ENCODE peak calls at places on chromosomes 5 and 9, in five cellular contexts. One of them, this sample, is unnamed.

GRCh38 chr5:55547792-55548191 is 13.0 kb upstream of the PLPP1 start:
- DNase-seq in NB4: peak
- DNase-seq in hippocampal formation: no peak
- DNase-seq in upper lobe of right lung: no peak
- DNase-seq in NCI-H1694: no peak
- DNase-seq in this sample: no peak

GRCh38 chr5:74798977-74799911 is 32.2 kb downstream of the NSA2 start:
- DNase-seq in upper lobe of right lung: no peak
- DNase-seq in hippocampal formation: peak
- DNase-seq in NB4: no peak
- DNase-seq in NCI-H1694: no peak
- DNase-seq in this sample: no peak

GRCh38 chr9:135087489-135087791 is at the start of gene OLFM1:
- DNase-seq in hippocampal formation: peak
- DNase-seq in NB4: no peak
- DNase-seq in NCI-H1694: no peak
- DNase-seq in upper lobe of right lung: peak
- DNase-seq in this sample: peak

GRCh38 chr5:195401-196160 is 4.3 kb downstream of the LRRC14B start:
- DNase-seq in NB4: no peak
- DNase-seq in hippocampal formation: no peak
- DNase-seq in NCI-H1694: no peak
- DNase-seq in upper lobe of right lung: peak
- DNase-seq in this sample: peak

GRCh38 chr5:172358345-172358744 is 74.8 kb upstream of the UBTD2 start:
- DNase-seq in NB4: no peak
- DNase-seq in upper lobe of right lung: no peak
- DNase-seq in hippocampal formation: no peak
- DNase-seq in NCI-H1694: no peak
- DNase-seq in this sample: no peak

GRCh38 chr5:139836469-139837208 is 41.0 kb downstream of the PSD2 start:
- DNase-seq in NCI-H1694: no peak
- DNase-seq in upper lobe of right lung: peak
- DNase-seq in hippocampal formation: no peak
- DNase-seq in NB4: no peak
- DNase-seq in this sample: peak

GRCh38 chr5:161378701-161379100 is 167.8 kb downstream of the GABRB2 start:
- DNase-seq in NB4: no peak
- DNase-seq in hippocampal formation: no peak
- DNase-seq in NCI-H1694: no peak
- DNase-seq in upper lobe of right lung: no peak
- DNase-seq in this sample: no peak

GRCh38 chr5:856531-857425 is 6.0 kb upstream of the ZDHHC11 start:
- DNase-seq in hippocampal formation: no peak
- DNase-seq in upper lobe of right lung: peak
- DNase-seq in NB4: peak
- DNase-seq in NCI-H1694: no peak
- DNase-seq in this sample: peak

GRCh38 chr9:36847781-36848673 is 186.0 kb downstream of the PAX5 start:
- DNase-seq in upper lobe of right lung: no peak
- DNase-seq in NCI-H1694: peak
- DNase-seq in hippocampal formation: no peak
- DNase-seq in NB4: no peak
- DNase-seq in this sample: no peak

GRCh38 chr9:111597852-111598729 is 1.4 kb downstream of the PTGR1 start:
- DNase-seq in NCI-H1694: peak
- DNase-seq in NB4: peak
- DNase-seq in upper lobe of right lung: peak
- DNase-seq in hippocampal formation: peak
- DNase-seq in this sample: peak

GRCh38 chr9:134101623-134102149 is 33.9 kb upstream of the BRD3 start:
- DNase-seq in hippocampal formation: no peak
- DNase-seq in NB4: no peak
- DNase-seq in NCI-H1694: no peak
- DNase-seq in upper lobe of right lung: peak
- DNase-seq in this sample: no peak

GRCh38 chr5:39231705-39232525 is 12.6 kb upstream of the FYB1 start:
- DNase-seq in NB4: no peak
- DNase-seq in NCI-H1694: no peak
- DNase-seq in hippocampal formation: no peak
- DNase-seq in upper lobe of right lung: no peak
- DNase-seq in this sample: no peak

GRCh38 chr5:156888520-156888919 is 38.4 kb downstream of the PPP1R2B start:
- DNase-seq in NB4: no peak
- DNase-seq in upper lobe of right lung: no peak
- DNase-seq in hippocampal formation: no peak
- DNase-seq in NCI-H1694: no peak
- DNase-seq in this sample: no peak

GRCh38 chr5:150612405-150612804 is 28.1 kb upstream of the SYNPO start:
- DNase-seq in NB4: no peak
- DNase-seq in upper lobe of right lung: no peak
- DNase-seq in hippocampal formation: no peak
- DNase-seq in NCI-H1694: no peak
- DNase-seq in this sample: no peak

GRCh38 chr9:134187110-134187531 is 22.8 kb upstream of the RNU6ATAC start:
- DNase-seq in NCI-H1694: no peak
- DNase-seq in upper lobe of right lung: peak
- DNase-seq in hippocampal formation: no peak
- DNase-seq in NB4: no peak
- DNase-seq in this sample: peak

GRCh38 chr5:170426786-170427185 is 37.6 kb upstream of the KCNMB1 start:
- DNase-seq in upper lobe of right lung: no peak
- DNase-seq in NB4: no peak
- DNase-seq in hippocampal formation: no peak
- DNase-seq in NCI-H1694: no peak
- DNase-seq in this sample: peak

GRCh38 chr9:23160491-23160890 is 665.5 kb downstream of the ELAVL2 start:
- DNase-seq in NB4: no peak
- DNase-seq in hippocampal formation: no peak
- DNase-seq in upper lobe of right lung: no peak
- DNase-seq in NCI-H1694: no peak
- DNase-seq in this sample: no peak

GRCh38 chr9:35521708-35522107 is 31.8 kb downstream of the RUSC2 start:
- DNase-seq in NCI-H1694: no peak
- DNase-seq in NB4: no peak
- DNase-seq in hippocampal formation: no peak
- DNase-seq in upper lobe of right lung: no peak
- DNase-seq in this sample: no peak

GRCh38 chr9:79652598-79652997 is 80.8 kb downstream of the TLE4 start:
- DNase-seq in hippocampal formation: no peak
- DNase-seq in NCI-H1694: no peak
- DNase-seq in NB4: no peak
- DNase-seq in upper lobe of right lung: no peak
- DNase-seq in this sample: no peak

GRCh38 chr9:5843450-5844249 is 10.7 kb upstream of the ERMP1 start:
- DNase-seq in NCI-H1694: no peak
- DNase-seq in hippocampal formation: no peak
- DNase-seq in NB4: no peak
- DNase-seq in upper lobe of right lung: no peak
- DNase-seq in this sample: no peak

GRCh38 chr5:131589510-131590348 is 45.3 kb downstream of the RAPGEF6 start:
- DNase-seq in NB4: peak
- DNase-seq in hippocampal formation: peak
- DNase-seq in NCI-H1694: peak
- DNase-seq in upper lobe of right lung: no peak
- DNase-seq in this sample: no peak

GRCh38 chr9:28135571-28135970 is 562.3 kb upstream of the C9orf72 start:
- DNase-seq in upper lobe of right lung: no peak
- DNase-seq in hippocampal formation: no peak
- DNase-seq in NCI-H1694: no peak
- DNase-seq in NB4: no peak
- DNase-seq in this sample: no peak

GRCh38 chr5:761854-762685 is 22.5 kb downstream of the ZDHHC11B start:
- DNase-seq in hippocampal formation: peak
- DNase-seq in NB4: no peak
- DNase-seq in NCI-H1694: no peak
- DNase-seq in upper lobe of right lung: peak
- DNase-seq in this sample: peak

GRCh38 chr5:171601266-171601881 is 181.9 kb downstream of the FGF18 start:
- DNase-seq in upper lobe of right lung: no peak
- DNase-seq in NB4: peak
- DNase-seq in hippocampal formation: peak
- DNase-seq in NCI-H1694: no peak
- DNase-seq in this sample: no peak

GRCh38 chr5:34957857-34958690 is 28.7 kb downstream of the DNAJC21 start:
- DNase-seq in NCI-H1694: peak
- DNase-seq in upper lobe of right lung: no peak
- DNase-seq in hippocampal formation: no peak
- DNase-seq in NB4: peak
- DNase-seq in this sample: no peak

This sample was measured in posterior vena cava.